ENCODE peak calls at places on chromosomes 3 and 15, in eight cellular contexts. O is fibroblast of the aortic adventitia, I is coronary artery, Y is psoas muscle, U is heart left ventricle, B is AG04450, E is brain microvascular endothelial cell, R is stomach. M is an unnamed sample.

GRCh38 chr15:26864664-26865191 is 2.1 kb upstream of the GABRA5 start:
- DNase-seq in O (peak; percentile 42), I (no peak), Y (no peak), U (no peak), B (no peak), E (peak; percentile 30), R (peak; percentile 31), M (peak; percentile 58)

GRCh38 chr3:3189102-3189727 is 9.7 kb upstream of the CRBN start:
- DNase-seq in O (peak; percentile 56), I (no peak), Y (no peak), U (no peak), B (no peak), E (peak; percentile 30), R (no peak), M (no peak)

GRCh38 chr15:62782896-62783295 is 259.7 kb upstream of the TPM1 start:
- DNase-seq in O (no peak), I (no peak), Y (no peak), U (no peak), B (no peak), E (no peak), R (no peak), M (peak; percentile 31)

GRCh38 chr3:149299938-149300791 is 33.3 kb downstream of the TM4SF18 start:
- DNase-seq in O (peak; percentile 95), I (peak; percentile 78), Y (no peak), U (no peak), B (peak; percentile 69), E (peak; percentile 93), R (peak; percentile 53), M (peak; percentile 91)

GRCh38 chr3:38297947-38298711 is 16.0 kb downstream of the SLC22A14 start:
- DNase-seq in O (peak; percentile 49), I (no peak), Y (no peak), U (no peak), B (no peak), E (peak; percentile 4), R (no peak), M (peak; percentile 33)

GRCh38 chr15:33226559-33227181 is 32.2 kb upstream of the FMN1 start:
- DNase-seq in O (no peak), I (no peak), Y (no peak), U (peak; percentile 52), B (no peak), E (peak; percentile 21), R (peak; percentile 66), M (peak; percentile 13)

GRCh38 chr3:43035801-43036340 is 56.8 kb downstream of the GASK1A start:
- DNase-seq in O (no peak), I (peak; percentile 38), Y (no peak), U (no peak), B (no peak), E (no peak), R (no peak), M (no peak)

GRCh38 chr3:127699098-127699945 is 26.6 kb downstream of the ABTB1 start:
- DNase-seq in O (peak; percentile 40), I (no peak), Y (peak; percentile 24), U (no peak), B (no peak), E (no peak), R (no peak), M (no peak)

GRCh38 chr15:37764733-37765191 is 169.7 kb upstream of the TMCO5A start:
- DNase-seq in O (peak; percentile 83), I (no peak), Y (no peak), U (no peak), B (peak; percentile 15), E (peak; percentile 60), R (peak; percentile 29), M (peak; percentile 60)

GRCh38 chr15:26738996-26739395 is 33.9 kb downstream of the GABRB3 start:
- DNase-seq in O (no peak), I (no peak), Y (no peak), U (no peak), B (no peak), E (no peak), R (no peak), M (no peak)

GRCh38 chr15:52667597-52667996 is 11.6 kb downstream of the ATOSA start:
- DNase-seq in O (no peak), I (no peak), Y (no peak), U (no peak), B (no peak), E (peak; percentile 4), R (no peak), M (no peak)

DNA sequence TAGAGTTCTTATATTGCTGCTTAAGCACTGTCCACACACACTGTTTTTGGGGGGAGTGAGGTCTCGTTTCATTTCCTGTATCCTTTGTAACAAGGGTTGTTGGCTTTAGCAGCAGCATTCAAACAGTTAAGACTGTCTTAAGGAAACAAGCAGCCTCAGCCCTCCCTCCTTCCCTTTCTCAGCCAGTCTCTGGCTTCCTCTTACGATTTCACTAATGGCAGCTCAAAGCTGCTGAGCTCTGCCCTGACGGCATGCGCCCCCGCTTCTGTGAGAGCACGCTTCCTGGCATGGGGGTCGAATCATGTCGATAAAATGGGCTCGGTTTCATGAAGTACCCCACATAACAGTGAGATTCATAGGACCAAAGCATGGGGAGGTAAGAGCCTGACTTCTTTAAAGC is 105.0 kb downstream of the KLHL25 start:
- DNase-seq in O (peak; percentile 58), I (no peak), Y (peak; percentile 64), U (peak; percentile 53), B (peak; percentile 44), E (peak; percentile 49), R (peak; percentile 54), M (peak; percentile 59)
- H3K4me3 ChIP-seq in O (peak overlapping the region; percentile 31), I (peak overlapping the region; percentile 59), Y (peak overlapping the region; percentile 32), U (peak overlapping the region; percentile 29), B (peak overlapping the region; percentile 48), E (peak overlapping the region; percentile 39), R (peak overlapping the region; percentile 41), M (peak overlapping the region; percentile 38)

GRCh38 chr3:58531956-58532355 is 5.0 kb downstream of the ACOX2 start:
- DNase-seq in O (no peak), I (no peak), Y (no peak), U (no peak), B (no peak), E (no peak), R (no peak), M (no peak)

GRCh38 chr3:58530354-58530865 is 6.6 kb downstream of the ACOX2 start:
- DNase-seq in O (no peak), I (no peak), Y (no peak), U (no peak), B (no peak), E (no peak), R (no peak), M (no peak)

GRCh38 chr3:58531555-58531954 is 5.4 kb downstream of the ACOX2 start:
- DNase-seq in O (no peak), I (no peak), Y (no peak), U (no peak), B (no peak), E (no peak), R (no peak), M (no peak)

GRCh38 chr3:58528629-58529028 is 8.4 kb downstream of the ACOX2 start:
- DNase-seq in O (peak; percentile 37), I (no peak), Y (no peak), U (peak; percentile 55), B (no peak), E (no peak), R (peak; percentile 88), M (peak; percentile 33)

DNA sequence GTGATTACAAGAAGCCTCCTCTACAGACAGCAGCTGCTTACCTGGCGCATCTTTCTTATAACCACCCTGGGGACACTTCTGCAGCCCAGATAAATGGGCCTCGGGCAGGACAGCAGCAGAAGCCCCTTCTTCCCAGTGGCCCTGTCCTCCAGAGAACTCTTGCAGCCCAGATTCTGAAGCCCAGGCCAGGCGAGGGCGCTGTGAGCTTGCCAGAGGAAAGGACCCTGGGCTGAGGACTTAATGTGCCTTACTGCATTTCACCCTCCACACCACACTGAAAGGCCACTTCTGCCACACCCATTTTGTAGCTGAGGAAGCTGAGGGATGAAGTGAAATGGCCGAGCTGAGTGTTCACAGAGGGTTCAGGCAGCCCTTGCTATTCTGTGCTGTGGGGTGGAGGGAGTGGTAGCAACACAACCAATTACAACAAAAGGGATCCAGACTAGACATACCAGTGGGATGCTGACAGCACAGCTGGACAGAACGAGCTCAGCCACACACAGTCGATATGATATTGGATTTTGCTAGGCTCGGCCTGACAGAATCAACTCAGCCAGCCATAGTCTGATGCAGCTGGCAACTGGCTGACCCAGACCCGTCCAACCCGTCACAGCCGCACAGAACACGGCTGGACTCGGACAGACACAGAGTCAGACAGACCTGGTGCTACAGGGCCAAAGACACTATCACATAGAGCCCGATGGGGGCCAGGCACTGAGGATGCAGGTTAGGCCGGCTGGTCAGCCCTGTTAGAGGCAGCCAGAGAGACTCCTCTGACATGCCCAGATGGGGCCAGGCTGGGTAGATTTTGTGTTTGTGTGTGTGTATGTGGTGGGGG is 7.3 kb downstream of the ACOX2 start:
- DNase-seq in O (peak; percentile 28), I (no peak), Y (no peak), U (no peak), B (no peak), E (no peak), R (no peak), M (peak; percentile 15)
- TF ChIP-seq CTCF in O (peak; percentile 47), I (no peak), Y (no peak), U (no peak), B (peak; percentile 41), E (peak; percentile 69), R (no peak), M (peak; percentile 43)

GRCh38 chr3:137163241-137163916 is 205.6 kb downstream of the IL20RB start:
- DNase-seq in O (no peak), I (no peak), Y (no peak), U (peak; percentile 8), B (no peak), E (no peak), R (no peak), M (no peak)

GRCh38 chr3:137165117-137165806 is 207.5 kb downstream of the IL20RB start:
- DNase-seq in O (peak; percentile 4), I (no peak), Y (no peak), U (no peak), B (no peak), E (peak; percentile 43), R (no peak), M (peak; percentile 15)

DNA sequence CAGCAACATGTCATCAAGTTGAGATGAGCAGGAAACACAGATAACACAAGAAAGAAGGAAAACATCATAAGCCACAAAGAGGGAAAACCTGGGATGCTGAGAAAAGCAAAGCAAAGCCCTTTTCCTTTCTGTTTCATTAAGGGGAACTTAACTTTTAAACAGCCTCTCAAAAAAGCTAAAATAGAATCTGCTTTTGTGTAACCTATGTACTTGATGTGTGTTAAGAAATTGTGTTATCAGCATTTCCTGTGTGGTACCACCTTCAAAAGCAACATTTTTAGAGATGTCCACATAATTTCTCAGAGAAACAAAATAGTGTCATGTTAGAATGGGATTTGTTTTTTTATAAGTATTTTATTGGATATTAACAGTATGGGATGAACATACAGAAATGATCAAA is 206.2 kb downstream of the IL20RB start:
- DNase-seq in O (no peak), I (no peak), Y (no peak), U (no peak), B (no peak), E (no peak), R (no peak), M (no peak)
- H3K4me3 ChIP-seq in O (no peak overlapping the region), I (peak overlapping the region; percentile 37), Y (peak overlapping the region; percentile 13), U (no peak overlapping the region), B (no peak overlapping the region), E (no peak overlapping the region), R (no peak overlapping the region), M (no peak overlapping the region)

DNA sequence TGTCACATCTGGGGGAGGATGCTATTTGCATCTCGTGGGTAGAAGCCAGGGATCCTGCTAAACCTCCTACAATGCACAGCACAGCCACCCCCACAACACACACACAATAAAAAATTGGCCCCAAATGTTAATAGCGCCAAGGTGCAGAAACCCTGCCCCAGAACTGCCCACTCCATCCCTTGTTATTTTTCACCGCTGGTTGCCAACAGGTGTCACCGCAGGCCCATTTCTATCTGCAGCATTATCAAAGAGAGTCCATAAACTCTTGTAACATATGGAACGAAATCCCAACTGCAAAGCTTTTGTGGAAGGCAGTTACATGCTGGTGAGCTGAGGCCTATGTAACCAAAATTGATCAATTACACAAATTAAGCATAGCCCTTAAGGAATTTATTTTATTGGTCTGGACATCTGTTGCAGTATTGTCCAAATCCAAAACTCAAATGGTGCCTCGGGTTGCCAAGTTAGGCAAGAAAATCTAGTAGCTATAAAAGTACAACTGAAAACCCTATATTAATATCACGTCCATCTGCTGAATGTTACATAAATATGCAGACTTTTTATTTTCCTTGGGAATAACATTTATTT is 66.2 kb downstream of the SAMMSON start:
- DNase-seq in O (no peak), I (no peak), Y (no peak), U (no peak), B (no peak), E (no peak), R (peak; percentile 35), M (no peak)
- TF ChIP-seq CTCF in O (no peak), I (no peak), Y (no peak), U (no peak), B (peak; percentile 8), E (peak; percentile 61), R (peak; percentile 19), M (no peak)